ENCODE peak calls at places on chromosome 7, in four cellular contexts. W, B, A and G are unnamed samples.

GRCh38 chr7:31497501-31497900 is 16.4 kb upstream of the ITPRID1 start:
- DNase-seq in W (no peak), A (no peak), B (no peak), G (no peak)

GRCh38 chr7:46996972-46997371 is 584.9 kb downstream of the TNS3 start:
- DNase-seq in W (no peak), B (no peak), A (no peak), G (no peak)

GRCh38 chr7:77912293-77912692 is 113.7 kb downstream of the PHTF2 start:
- DNase-seq in A (peak), B (no peak), W (no peak), G (no peak)

GRCh38 chr7:16594061-16594460 is 51.5 kb downstream of the ANKMY2 start:
- DNase-seq in A (no peak), B (peak), W (no peak), G (no peak)

GRCh38 chr7:30930621-30931020 is 19.0 kb downstream of the AQP1 start:
- DNase-seq in W (no peak), A (no peak), B (no peak), G (peak)

GRCh38 chr7:137316643-137317042 is 26.9 kb downstream of the PTN start:
- DNase-seq in B (no peak), A (no peak), W (no peak), G (no peak)

GRCh38 chr7:152872061-152872744 is 112.7 kb downstream of the ACTR3B start:
- DNase-seq in A (no peak), B (no peak), W (peak), G (no peak)

GRCh38 chr7:108973075-108973474 is 403.4 kb downstream of the DNAJB9 start:
- DNase-seq in A (peak), B (no peak), W (no peak), G (peak)

GRCh38 chr7:79337722-79338121 is 115.7 kb downstream of the MAGI2 start:
- DNase-seq in A (no peak), W (no peak), B (no peak), G (no peak)

GRCh38 chr7:105098863-105099515 is 85.0 kb downstream of the KMT2E start:
- DNase-seq in W (no peak), B (peak), A (no peak), G (peak)

GRCh38 chr7:20114463-20114862 is 102.7 kb downstream of the MACC1 start:
- DNase-seq in B (no peak), A (peak), W (no peak), G (peak)

GRCh38 chr7:37118029-37118428 is 330.6 kb downstream of the ELMO1 start:
- DNase-seq in B (no peak), A (no peak), W (no peak), G (no peak)

GRCh38 chr7:51344406-51344805 is 27.8 kb upstream of the COBL start:
- DNase-seq in W (no peak), A (no peak), B (no peak), G (peak)

DNA sequence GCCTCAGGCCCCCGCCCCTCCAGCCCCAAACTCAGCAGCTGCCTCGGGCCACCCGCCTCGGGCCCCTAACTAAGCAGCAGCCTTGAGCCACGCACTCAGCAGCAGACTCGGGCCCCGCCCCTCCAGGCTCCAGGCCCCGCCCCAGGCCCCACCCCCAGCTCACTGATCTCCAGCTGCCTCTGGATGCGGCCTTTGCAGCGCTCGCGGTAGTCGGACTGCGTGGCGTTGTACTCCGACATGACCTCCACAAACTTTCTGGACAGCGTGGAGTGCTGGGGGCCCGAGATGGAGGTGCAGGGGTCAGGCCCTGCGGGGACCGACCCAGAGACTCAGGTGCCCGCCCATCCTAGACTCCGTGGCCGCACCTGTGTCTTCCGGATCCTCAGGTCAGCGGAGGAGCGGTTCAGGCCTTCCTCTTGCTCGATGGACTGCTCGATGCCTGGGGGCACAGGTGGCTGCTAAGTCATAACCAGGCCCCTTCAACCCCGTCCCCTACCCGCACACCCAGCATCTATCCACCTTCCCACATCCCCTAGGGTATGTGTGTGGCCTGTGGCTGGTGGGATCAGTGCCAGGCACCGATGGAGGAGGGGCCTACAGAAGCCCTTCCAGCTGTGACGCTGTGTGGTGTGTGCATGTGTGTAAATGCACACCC is 15.4 kb downstream of the STX1A start:
- DNase-seq in B (peak), A (peak), W (peak), G (peak)
- H4K8ac ChIP-seq in B (no peak), A (no peak), W (no peak), G (no peak)

GRCh38 chr7:26459794-26460193 is 168.1 kb downstream of the SNX10 start:
- DNase-seq in A (no peak), W (no peak), B (no peak), G (no peak)
- H3K23ac ChIP-seq in A (no peak), W (no peak), B (no peak), G (no peak)

DNA sequence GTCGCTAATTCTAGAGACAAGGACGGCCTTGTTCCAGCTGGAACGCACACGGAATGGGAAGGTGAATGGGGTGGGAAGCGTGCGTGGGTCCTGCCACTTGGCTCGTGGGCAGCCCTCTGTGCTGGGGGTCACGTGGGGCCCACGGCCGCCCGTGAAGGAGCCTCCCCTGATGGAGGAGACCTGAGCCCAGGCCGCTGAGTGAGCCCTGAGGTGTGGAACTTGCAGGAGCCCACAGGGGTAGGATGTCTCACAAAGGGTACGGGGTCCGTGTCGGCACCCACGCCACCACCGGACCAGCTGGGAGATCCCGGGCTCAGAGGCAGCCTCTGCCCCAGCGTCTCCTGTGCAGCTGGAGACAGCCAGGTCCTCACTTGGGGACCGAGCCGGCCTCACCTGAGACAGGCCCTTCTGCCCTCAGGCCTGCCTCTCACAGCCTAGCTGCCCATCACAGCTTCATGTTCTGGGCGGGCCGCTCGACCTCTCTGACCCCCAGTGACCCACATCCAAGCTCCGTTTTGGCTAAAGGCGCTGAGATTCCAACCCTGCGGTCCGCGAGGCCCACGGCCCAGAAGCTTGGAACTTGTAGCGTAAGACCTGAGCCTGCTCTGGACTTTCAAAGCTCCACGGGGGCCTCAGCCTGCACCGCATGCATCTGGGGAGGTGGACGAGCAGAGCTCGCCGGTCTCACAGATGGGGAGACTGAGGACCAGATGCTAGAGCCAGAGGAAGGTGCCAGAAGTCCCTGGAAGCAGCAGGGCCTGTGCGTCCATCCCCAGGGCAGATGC is 84.9 kb downstream of the FOXL3 start:
- DNase-seq in W (peak), B (no peak), A (no peak), G (no peak)
- H4K8ac ChIP-seq in W (no peak), B (no peak), A (no peak), G (no peak)

DNA sequence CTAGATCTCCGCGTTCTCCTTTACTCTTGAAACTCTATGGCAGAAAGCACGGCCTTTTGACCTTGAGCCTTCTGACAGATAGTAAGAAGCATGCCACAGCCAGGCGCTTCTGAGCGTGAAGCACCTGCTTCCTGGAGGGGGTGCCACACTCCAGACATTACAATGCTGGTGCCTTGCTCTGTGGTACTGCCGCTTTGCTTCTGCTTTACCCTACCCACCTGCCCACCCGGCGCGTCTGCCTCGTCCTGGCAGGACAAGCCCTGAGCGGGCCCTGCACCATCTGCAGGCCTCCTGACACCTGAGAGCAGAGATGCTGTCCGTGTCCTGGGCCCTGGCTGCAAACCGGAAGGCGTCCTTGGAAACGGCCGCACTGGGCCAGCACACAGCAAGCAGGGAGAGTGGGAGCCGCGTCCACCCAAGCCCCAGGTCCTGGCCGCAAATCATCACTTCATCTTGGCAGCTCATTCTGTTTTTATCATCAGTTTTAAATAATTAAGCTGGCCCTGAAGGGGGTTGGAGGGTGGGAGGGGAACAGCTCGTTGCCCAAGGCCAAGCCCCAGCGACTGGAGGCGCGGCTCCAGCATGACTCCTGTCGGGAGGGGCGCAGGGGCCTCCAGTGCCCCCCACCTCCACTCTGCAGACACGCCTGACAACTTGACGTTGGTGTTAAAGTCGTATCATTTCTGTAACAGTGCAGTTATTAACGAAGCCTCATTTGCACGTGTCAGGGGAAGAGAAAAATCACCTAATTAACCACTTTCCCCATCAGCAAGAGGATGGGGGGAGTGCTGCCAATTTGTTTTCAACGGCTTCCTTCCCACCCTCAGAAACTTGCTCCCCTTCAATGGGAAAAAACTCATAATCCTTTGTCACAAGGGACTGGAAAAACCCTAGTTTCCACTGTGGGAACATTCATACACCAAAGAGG is 132.2 kb downstream of the MAD1L1 start:
- DNase-seq in W (no peak), A (peak), B (no peak), G (no peak)
- H3K23ac ChIP-seq in W (no peak), A (no peak), B (no peak), G (no peak)

DNA sequence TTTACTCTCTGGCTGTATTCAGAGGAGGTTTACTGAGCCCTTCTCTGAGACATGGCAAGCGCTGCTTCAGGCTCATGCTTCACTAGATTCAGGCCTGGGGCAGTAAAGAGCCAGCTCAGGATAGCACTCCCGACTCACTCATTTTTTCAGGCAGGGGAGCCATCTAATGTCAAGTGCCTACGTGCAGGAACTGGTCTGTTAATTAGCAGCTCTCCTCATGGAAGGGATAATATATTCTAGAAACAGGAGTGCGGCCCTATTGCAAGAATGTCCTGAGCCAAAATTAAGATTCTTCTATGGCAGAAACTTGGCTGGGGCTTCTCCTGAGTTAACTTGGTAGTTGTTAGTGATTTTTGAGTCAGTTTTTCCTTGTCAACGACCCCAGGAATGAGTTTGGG is 111.3 kb downstream of the EGFR start:
- DNase-seq in B (peak), A (peak), W (no peak), G (peak)
- H4K8ac ChIP-seq in B (peak), A (no peak), W (no peak), G (no peak)

GRCh38 chr7:151519765-151520418 is at the start of gene RHEB:
- DNase-seq in A (peak), W (peak), B (peak), G (peak)
- H3K23ac ChIP-seq in A (no peak), W (no peak), B (peak), G (no peak)